ENCODE peak calls at places on chromosomes 4 and X, in four cellular contexts. M is prostate gland, P is fibroblast of lung, T is mesenchymal stem cell. R is an unnamed sample. For H3K9me3, the result is how much of the 10 kb centered on the place peaks cover.

GRCh38 chr4:66736593-66736992 is 808.7 kb downstream of the CENPC start:
- DNase-seq in M (no peak), P (no peak), T (no peak), R (no peak)

GRCh38 chr4:171288816-171289432 is 524.3 kb upstream of the GALNTL6 start:
- DNase-seq in M (no peak), P (no peak), T (no peak), R (no peak)

GRCh38 chr4:158253350-158253980 is 43.2 kb downstream of the TMEM144 start:
- DNase-seq in M (peak), P (peak), T (peak), R (no peak)

GRCh38 chr4:100811046-100811445 is 293.2 kb upstream of the EMCN start:
- DNase-seq in M (no peak), P (no peak), T (no peak), R (no peak)

GRCh38 chr4:37324526-37324925 is 80.0 kb downstream of the NWD2 start:
- DNase-seq in M (no peak), P (no peak), T (no peak), R (no peak)

GRCh38 chr4:158836828-158837449 is 68.1 kb downstream of the FNIP2 start:
- DNase-seq in M (no peak), P (no peak), T (no peak), R (no peak)

GRCh38 chrX:131763674-131764073 is 219.8 kb downstream of the OR13H1 start:
- DNase-seq in M (no peak), P (peak), T (no peak), R (no peak)

GRCh38 chr4:89123418-89123817 is 12.1 kb downstream of the TIGD2 start:
- DNase-seq in M (no peak), P (peak), T (peak), R (no peak)

GRCh38 chr4:10032625-10033024 is 11.3 kb upstream of the SLC2A9 start:
- DNase-seq in M (no peak), P (peak), T (no peak), R (no peak)

GRCh38 chr4:98657531-98658286 is 702 bp downstream of the TSPAN5 start:
- DNase-seq in M (no peak), P (peak), T (peak), R (no peak)

GRCh38 chr4:243407-243806 is 61.9 kb downstream of the ZNF732 start:
- DNase-seq in M (no peak), P (no peak), T (no peak), R (no peak)

GRCh38 chr4:244471-244870 is 60.8 kb downstream of the ZNF732 start:
- DNase-seq in M (no peak), P (peak), T (peak), R (no peak)

GRCh38 chr4:242121-242848 is 63.0 kb downstream of the ZNF732 start:
- DNase-seq in M (peak), P (peak), T (peak), R (no peak)
- H3K9me3 ChIP-seq in M (under half), P (under half), T (half or more), R (under half)

DNA sequence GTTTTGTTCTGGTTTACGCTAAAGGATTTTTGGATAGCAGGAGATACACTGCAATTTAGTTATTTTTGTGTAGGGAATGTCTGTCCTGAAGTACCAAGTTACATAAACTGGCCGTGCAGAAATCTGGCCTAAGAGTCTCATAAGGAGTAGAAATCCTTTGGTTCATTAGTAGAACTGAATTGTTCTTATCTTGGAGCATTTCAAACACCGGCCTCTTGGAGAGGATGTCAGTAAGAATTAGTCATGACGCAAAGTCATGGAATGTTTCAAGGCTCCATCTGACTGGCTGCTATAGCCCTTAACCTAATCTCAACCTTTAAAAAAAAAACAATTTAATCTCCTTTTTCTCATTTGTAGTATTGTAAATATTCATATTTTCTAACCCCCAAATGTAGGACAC is 15.2 kb downstream of the PDLIM3 start:
- DNase-seq in M (no peak), P (peak), T (peak), R (no peak)
- H3K9me3 ChIP-seq in M (under half), P (under half), T (under half), R (under half)

DNA sequence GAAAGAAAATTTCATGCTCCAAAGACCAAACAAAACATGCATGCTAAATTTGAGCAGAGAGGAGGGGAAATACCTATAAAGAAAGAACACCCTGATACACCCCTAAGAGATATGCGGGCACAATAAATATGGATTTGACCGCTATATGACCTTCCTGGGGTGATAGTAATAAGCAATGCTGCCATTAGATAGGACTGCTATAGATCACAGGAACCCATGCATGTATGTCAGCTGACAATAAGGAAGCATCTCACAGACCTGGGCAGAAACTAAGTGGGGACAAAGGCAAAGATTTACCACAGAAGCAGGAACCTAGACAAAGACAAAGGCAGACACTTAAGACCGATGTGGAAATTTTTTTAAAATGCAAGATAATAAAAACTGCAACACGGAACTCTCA is 21.3 kb downstream of the ZNF721 start:
- DNase-seq in M (no peak), P (no peak), T (no peak), R (no peak)
- H3K9me3 ChIP-seq in M (under half), P (under half), T (under half), R (under half)

DNA sequence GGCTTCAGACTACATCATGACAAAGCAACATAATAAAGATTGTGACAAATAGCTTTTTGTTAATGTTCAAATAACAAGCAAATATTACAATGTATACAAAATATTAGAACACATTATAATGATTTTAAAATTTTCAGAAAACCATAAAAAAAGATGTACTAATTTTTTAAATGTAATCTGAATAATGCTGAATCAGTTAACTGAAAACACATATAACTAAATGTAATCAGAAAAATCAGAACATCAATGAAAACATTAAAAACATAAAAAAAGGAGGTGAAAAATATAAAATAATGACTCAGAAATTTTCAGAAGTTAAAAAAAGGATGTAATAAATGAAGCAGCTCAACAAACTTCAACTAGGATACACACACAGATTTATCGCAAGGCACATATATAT is 53.5 kb downstream of the ZNF721 start:
- DNase-seq in M (no peak), P (no peak), T (no peak), R (no peak)
- H3K9me3 ChIP-seq in M (under half), P (under half), T (half or more), R (under half)

GRCh38 chr4:71866212-71866885 is 82.5 kb upstream of the GC start:
- DNase-seq in M (no peak), P (no peak), T (no peak), R (no peak)

GRCh38 chr4:71860643-71861042 is 76.8 kb upstream of the GC start:
- DNase-seq in M (no peak), P (no peak), T (peak), R (no peak)

GRCh38 chr4:71862315-71862714 is 78.4 kb upstream of the GC start:
- DNase-seq in M (no peak), P (no peak), T (no peak), R (no peak)

GRCh38 chr4:71864380-71864779 is 80.5 kb upstream of the GC start:
- DNase-seq in M (no peak), P (no peak), T (no peak), R (no peak)

GRCh38 chr4:71863457-71863856 is 79.6 kb upstream of the GC start:
- DNase-seq in M (no peak), P (no peak), T (no peak), R (no peak)
- H3K9me3 ChIP-seq in M (under half), P (under half), T (under half), R (under half)

GRCh38 chr4:19038231-19038630 is 1016.7 kb upstream of the LCORL start:
- DNase-seq in M (no peak), P (no peak), T (no peak), R (no peak)
- H3K9me3 ChIP-seq in M (under half), P (under half), T (under half), R (under half)